ENCODE peak calls at places on chromosomes 4 and X, in five cellular contexts. V is LoVo; N is stimulated activated CD4-positive, alpha-beta T cell treated with anti-CD3 and anti-CD28 coated beads, Interleukin-2, amount 100 ng/mL, for 24 hours; X is M059J; R is glomerular endothelial cell. T is an unnamed sample.

GRCh38 chr4:139242511-139243051 is 37.4 kb downstream of the MGARP start:
- DNase-seq in V (peak; percentile 25), X (peak; percentile 86), R (no peak), N (no peak), T (no peak)

GRCh38 chrX:41384041-41384705 is 50.2 kb downstream of the DDX3X start:
- DNase-seq in R (no peak), N (peak; percentile 66), X (peak; percentile 89), V (peak; percentile 71), T (peak; percentile 20)

GRCh38 chr4:3226944-3227343 is 22.0 kb upstream of the MSANTD1 start:
- DNase-seq in R (no peak), V (no peak), N (no peak), X (no peak), T (no peak)

GRCh38 chrX:115413246-115413878 is 123.8 kb downstream of the LUZP4 start:
- DNase-seq in N (no peak), X (peak; percentile 21), V (no peak), R (no peak), T (no peak)

GRCh38 chrX:141736656-141737055 is 38.1 kb upstream of the SPANXD start:
- DNase-seq in V (no peak), R (no peak), N (no peak), X (no peak), T (no peak)

GRCh38 chr4:108950158-108950915 is 187.5 kb upstream of the ETNPPL start:
- DNase-seq in V (no peak), N (no peak), X (no peak), R (no peak), T (no peak)

GRCh38 chr4:121898150-121898549 is 27.9 kb upstream of the BBS7 start:
- DNase-seq in R (no peak), N (peak; percentile 10), X (peak; percentile 12), V (no peak), T (no peak)

GRCh38 chrX:29274517-29274916 is 687.3 kb downstream of the IL1RAPL1 start:
- DNase-seq in R (no peak), N (no peak), X (no peak), V (no peak), T (no peak)

GRCh38 chr4:145937021-145937861 is 1.4 kb downstream of the ZNF827 start:
- DNase-seq in N (peak; percentile 56), R (no peak), V (peak; percentile 37), X (peak; percentile 64), T (peak; percentile 45)

GRCh38 chrX:19554786-19555185 is 39.5 kb upstream of the MAP3K15 start:
- DNase-seq in V (no peak), R (no peak), N (peak; percentile 35), X (peak; percentile 91), T (no peak)

GRCh38 chr4:7189475-7190277 is 2.7 kb upstream of the SORCS2 start:
- DNase-seq in N (no peak), X (no peak), V (peak; percentile 13), R (no peak), T (no peak)

GRCh38 chr4:23946307-23946706 is 56.5 kb upstream of the PPARGC1A start:
- DNase-seq in N (no peak), V (no peak), R (no peak), X (no peak), T (no peak)

GRCh38 chrX:55120767-55121358 is 32.0 kb downstream of the PAGE2 start:
- DNase-seq in N (no peak), R (no peak), X (no peak), V (no peak), T (no peak)

GRCh38 chrX:51420610-51421009 is 75.8 kb downstream of the NUDT11 start:
- DNase-seq in R (peak; percentile 16), N (no peak), V (peak; percentile 12), X (peak; percentile 21), T (no peak)

GRCh38 chr4:85514117-85514516 is 39.2 kb downstream of the ARHGAP24 start:
- DNase-seq in N (no peak), V (no peak), X (peak; percentile 19), R (no peak), T (no peak)

GRCh38 chrX:153307546-153308175 is 13.9 kb downstream of the PNMA6F start:
- DNase-seq in V (no peak), X (no peak), R (no peak), N (no peak), T (no peak)

GRCh38 chr4:112411781-112412281 is 104.1 kb downstream of the NEUROG2 start:
- DNase-seq in V (no peak), X (no peak), R (no peak), N (no peak), T (no peak)

GRCh38 chr4:168643083-168643795 is 146.4 kb downstream of the PALLD start:
- DNase-seq in V (no peak), N (no peak), R (no peak), X (no peak), T (no peak)

GRCh38 chr4:1683371-1683902 is 676 bp downstream of the FAM53A start:
- DNase-seq in V (no peak), N (peak; percentile 39), X (peak; percentile 63), R (peak; percentile 10), T (no peak)

GRCh38 chrX:148416931-148417330 is 83.5 kb upstream of the AFF2 start:
- DNase-seq in X (peak; percentile 15), V (no peak), N (no peak), R (no peak), T (no peak)

GRCh38 chrX:153642655-153643430 is 4.2 kb upstream of the DUSP9 start:
- DNase-seq in V (no peak), X (no peak), R (no peak), N (no peak), T (no peak)

GRCh38 chr4:116118216-116118615 is 967.2 kb downstream of the TRAM1L1 start:
- DNase-seq in R (no peak), V (no peak), N (no peak), X (no peak), T (no peak)

GRCh38 chr4:20408596-20408995 is 156.9 kb downstream of the SLIT2 start:
- DNase-seq in V (no peak), N (no peak), R (no peak), X (peak; percentile 76), T (no peak)

GRCh38 chr4:1130318-1131186 is 17.2 kb upstream of the RNF212 start:
- DNase-seq in V (peak; percentile 65), N (peak; percentile 78), R (peak; percentile 25), X (peak; percentile 69), T (peak; percentile 69)

GRCh38 chr4:161762796-161763195 is 401.0 kb downstream of the FSTL5 start:
- DNase-seq in V (no peak), X (peak; percentile 54), N (no peak), R (peak; percentile 10), T (no peak)

GRCh38 chr4:147496500-147496899 is 15.6 kb downstream of the EDNRA start:
- DNase-seq in X (no peak), V (no peak), N (no peak), R (no peak), T (no peak)

GRCh38 chr4:153364061-153364460 is 19.6 kb downstream of the MND1 start:
- DNase-seq in X (no peak), N (no peak), V (no peak), R (no peak), T (no peak)